ENCODE peak calls at places on chromosomes 16 and 17, in seven cellular contexts. W is C1 segment of cervical spinal cord; R is AG04450; U is LHCN-M2; I is hepatocyte; Z is CD4-positive, alpha-beta memory T cell; G is stimulated activated CD4-positive, alpha-beta T cell treated with anti-CD3 and anti-CD28 coated beads, Interleukin-4, amount 100 ng/mL, for 4 hours. J is an unnamed sample.

GRCh38 chr17:48569676-48570324 is 8.3 kb downstream of the HOXB4 start:
- DNase-seq in I (no peak), W (no peak), Z (no peak), U (no peak), G (no peak), R (no peak), J (no peak)

GRCh38 chr16:48117217-48118105 is 38.3 kb downstream of the ABCC12 start:
- DNase-seq in I (peak), U (peak), W (no peak), G (peak), Z (peak), R (no peak), J (peak)

GRCh38 chr17:35715416-35715815 is 16.0 kb upstream of the RASL10B start:
- DNase-seq in R (no peak), W (no peak), I (no peak), Z (no peak), G (no peak), U (no peak), J (no peak)

GRCh38 chr16:77289331-77289809 is 90.2 kb downstream of the SYCE1L start:
- DNase-seq in Z (no peak), R (no peak), G (no peak), W (no peak), U (peak), I (peak), J (no peak)

GRCh38 chr17:11331790-11332526 is 90.9 kb downstream of the SHISA6 start:
- DNase-seq in U (no peak), I (peak), R (no peak), G (no peak), W (no peak), Z (no peak), J (no peak)

GRCh38 chr16:29028457-29029167 is 43.8 kb downstream of the LAT start:
- DNase-seq in G (no peak), R (no peak), U (peak), Z (no peak), I (no peak), W (no peak), J (no peak)

GRCh38 chr16:50603206-50604064 is 55.2 kb downstream of the NKD1 start:
- DNase-seq in I (peak), U (peak), W (no peak), R (no peak), Z (no peak), G (no peak), J (no peak)

GRCh38 chr16:852451-853185 is 52.1 kb upstream of the GNG13 start:
- DNase-seq in I (no peak), G (no peak), R (no peak), U (no peak), W (peak), Z (no peak), J (no peak)

GRCh38 chr16:8667492-8667891 is 6.9 kb upstream of the ABAT start:
- DNase-seq in I (no peak), Z (no peak), W (no peak), U (no peak), G (no peak), R (no peak), J (no peak)

GRCh38 chr16:21162661-21163151 is 4.2 kb downstream of the LDAF1 start:
- DNase-seq in W (no peak), I (no peak), G (no peak), R (no peak), Z (no peak), U (no peak), J (no peak)

GRCh38 chr17:77432791-77433190 is 292.0 kb downstream of the SEC14L1 start:
- DNase-seq in I (no peak), U (no peak), G (no peak), Z (no peak), W (no peak), R (no peak), J (no peak)

GRCh38 chr16:66746682-66747081 is 4.7 kb downstream of the DYNC1LI2 start:
- DNase-seq in W (no peak), U (peak), G (no peak), I (no peak), R (no peak), Z (no peak), J (peak)

GRCh38 chr17:57559634-57560387 is 185.3 kb downstream of the CCDC182 start:
- DNase-seq in U (no peak), G (no peak), I (no peak), Z (no peak), W (no peak), R (no peak), J (peak)

GRCh38 chr16:65106792-65107191 is 15.1 kb downstream of the CDH11 start:
- DNase-seq in G (no peak), W (no peak), U (no peak), R (no peak), I (no peak), Z (no peak), J (no peak)

GRCh38 chr16:22193134-22193411 is 13.0 kb upstream of the EEF2K start:
- DNase-seq in G (no peak), U (no peak), Z (no peak), W (no peak), R (no peak), I (no peak), J (no peak)

J was measured in NB4.